ENCODE peak calls at places on chromosomes 12 and 14, in seven cellular contexts. D, Z, O, V, E, T and R are unnamed samples.

GRCh38 chr12:949337-950099 is at the start of gene RAD52:
- DNase-seq in V (peak), Z (peak), D (peak), O (peak), T (peak), E (peak), R (peak)

GRCh38 chr14:91350813-91351507 is 66.7 kb downstream of the CCDC88C start:
- DNase-seq in O (no peak), E (no peak), V (peak), T (no peak), Z (no peak), D (no peak), R (peak)

GRCh38 chr14:28707814-28708213 is 58.8 kb upstream of the FOXG1 start:
- DNase-seq in E (no peak), O (no peak), V (no peak), D (no peak), Z (no peak), T (peak), R (peak)

GRCh38 chr12:92158711-92159534 is 13.3 kb upstream of the BTG1 start:
- DNase-seq in Z (no peak), D (no peak), O (no peak), T (no peak), V (no peak), E (no peak), R (no peak)

GRCh38 chr14:35878272-35879140 is 52.4 kb downstream of the BRMS1L start:
- DNase-seq in Z (no peak), E (no peak), V (no peak), T (peak), O (peak), D (peak), R (peak)

GRCh38 chr14:73263606-73264005 is 26.3 kb downstream of the PAPLN start:
- DNase-seq in V (no peak), T (no peak), D (no peak), O (no peak), Z (no peak), E (no peak), R (peak)

GRCh38 chr14:101509730-101510371 is 51.4 kb upstream of the DIO3 start:
- DNase-seq in V (no peak), D (no peak), O (no peak), T (no peak), Z (no peak), E (no peak), R (peak)

GRCh38 chr14:93707475-93707874 is 80.8 kb downstream of the PRIMA1 start:
- DNase-seq in V (no peak), T (no peak), D (no peak), O (no peak), Z (no peak), E (no peak), R (no peak)

GRCh38 chr12:125983784-125984510 is 918.7 kb downstream of the AACS start:
- DNase-seq in T (no peak), Z (peak), D (no peak), O (no peak), V (no peak), E (no peak), R (peak)